ENCODE peak calls at places on chromosomes 3 and 15, in nine cellular contexts. T is OCI-LY7, H is WTC11, M is endothelial cell, P is endodermal cell, V is thyroid gland, Z is psoas muscle, E is choroid plexus epithelial cell, W is dorsolateral prefrontal cortex. X is an unnamed sample.

GRCh38 chr3:73235768-73236167 is 174.3 kb downstream of the EBLN2 start:
- DNase-seq in T (no peak), H (no peak), M (no peak), P (no peak), V (no peak), Z (no peak), E (no peak), W (no peak), X (no peak)

GRCh38 chr3:36058404-36059035 is 321.8 kb upstream of the STAC start:
- DNase-seq in T (no peak), H (no peak), M (no peak), P (no peak), V (no peak), Z (no peak), E (no peak), W (no peak), X (no peak)

GRCh38 chr3:42730294-42730693 is 27.7 kb upstream of the HHATL start:
- DNase-seq in T (no peak), H (no peak), M (no peak), P (no peak), V (no peak), Z (peak), E (no peak), W (no peak), X (no peak)

GRCh38 chr3:150803440-150803985 is 40.5 kb upstream of the SIAH2 start:
- DNase-seq in T (no peak), H (no peak), M (no peak), P (peak), V (no peak), Z (no peak), E (no peak), W (no peak), X (no peak)

GRCh38 chr3:158737410-158737809 is 5.2 kb upstream of the RARRES1 start:
- DNase-seq in T (no peak), H (no peak), M (no peak), P (no peak), V (no peak), Z (no peak), E (no peak), W (no peak), X (no peak)

GRCh38 chr3:106765342-106765741 is 611.9 kb upstream of the CCDC54 start:
- DNase-seq in T (no peak), H (no peak), M (no peak), P (no peak), V (no peak), Z (no peak), E (peak), W (no peak), X (no peak)

GRCh38 chr3:172328282-172328681 is 120.0 kb downstream of the GHSR start:
- DNase-seq in T (no peak), H (no peak), M (no peak), P (no peak), V (no peak), Z (no peak), E (no peak), W (no peak), X (no peak)

GRCh38 chr3:18134386-18135082 is 290.6 kb downstream of the SATB1 start:
- DNase-seq in T (no peak), H (no peak), M (no peak), P (no peak), V (no peak), Z (no peak), E (peak), W (no peak), X (no peak)

GRCh38 chr3:32733631-32734229 is 48.7 kb downstream of the CNOT10 start:
- DNase-seq in T (peak), H (no peak), M (no peak), P (no peak), V (no peak), Z (no peak), E (peak), W (no peak), X (peak)

GRCh38 chr3:126959921-126960603 is 22.9 kb upstream of the PLXNA1 start:
- DNase-seq in T (no peak), H (no peak), M (peak), P (peak), V (no peak), Z (peak), E (peak), W (no peak), X (no peak)

GRCh38 chr3:129552287-129553050 is 9.5 kb downstream of the H1-8 start:
- DNase-seq in T (no peak), H (no peak), M (no peak), P (peak), V (no peak), Z (peak), E (no peak), W (no peak), X (no peak)

GRCh38 chr3:184058029-184058428 is 5.2 kb downstream of the HTR3C start:
- DNase-seq in T (no peak), H (no peak), M (no peak), P (no peak), V (no peak), Z (no peak), E (no peak), W (no peak), X (no peak)

GRCh38 chr15:94972314-94972713 is 741.0 kb downstream of the MCTP2 start:
- DNase-seq in T (no peak), H (no peak), M (no peak), P (peak), V (no peak), Z (no peak), E (peak), W (no peak), X (no peak)

GRCh38 chr3:42214064-42214463 is 51.9 kb downstream of the CCK start:
- DNase-seq in T (no peak), H (no peak), M (no peak), P (peak), V (peak), Z (no peak), E (no peak), W (no peak), X (peak)

GRCh38 chr3:71111784-71112440 is 471.6 kb downstream of the FOXP1 start:
- DNase-seq in T (no peak), H (no peak), M (no peak), P (no peak), V (no peak), Z (no peak), E (peak), W (no peak), X (no peak)

GRCh38 chr3:8681349-8681748 is 36.8 kb upstream of the SSUH2 start:
- DNase-seq in T (no peak), H (no peak), M (no peak), P (no peak), V (no peak), Z (no peak), E (no peak), W (no peak), X (no peak)

GRCh38 chr3:187919018-187919417 is 173.8 kb upstream of the BCL6 start:
- DNase-seq in T (peak), H (no peak), M (no peak), P (no peak), V (no peak), Z (no peak), E (peak), W (no peak), X (peak)

GRCh38 chr3:77303943-77304778 is 264.3 kb downstream of the ROBO2 start:
- DNase-seq in T (no peak), H (no peak), M (no peak), P (no peak), V (no peak), Z (no peak), E (no peak), W (no peak), X (no peak)

GRCh38 chr3:37770938-37771918 is 90.5 kb upstream of the CTDSPL start:
- DNase-seq in T (no peak), H (no peak), M (no peak), P (no peak), V (peak), Z (no peak), E (peak), W (no peak), X (no peak)

GRCh38 chr3:124281453-124282316 is 289.8 kb upstream of the ROPN1 start:
- DNase-seq in T (peak), H (peak), M (no peak), P (peak), V (peak), Z (no peak), E (peak), W (no peak), X (peak)

GRCh38 chr3:184168363-184169120 is 6.1 kb upstream of the AP2M1 start:
- DNase-seq in T (no peak), H (no peak), M (no peak), P (peak), V (no peak), Z (no peak), E (peak), W (no peak), X (no peak)

GRCh38 chr3:187952849-187953248 is 201.1 kb upstream of the LPP start:
- DNase-seq in T (no peak), H (no peak), M (no peak), P (peak), V (no peak), Z (no peak), E (no peak), W (no peak), X (no peak)

GRCh38 chr3:23294770-23295387 is 91.8 kb downstream of the UBE2E2 start:
- DNase-seq in T (peak), H (no peak), M (no peak), P (no peak), V (no peak), Z (no peak), E (no peak), W (no peak), X (peak)

DNA sequence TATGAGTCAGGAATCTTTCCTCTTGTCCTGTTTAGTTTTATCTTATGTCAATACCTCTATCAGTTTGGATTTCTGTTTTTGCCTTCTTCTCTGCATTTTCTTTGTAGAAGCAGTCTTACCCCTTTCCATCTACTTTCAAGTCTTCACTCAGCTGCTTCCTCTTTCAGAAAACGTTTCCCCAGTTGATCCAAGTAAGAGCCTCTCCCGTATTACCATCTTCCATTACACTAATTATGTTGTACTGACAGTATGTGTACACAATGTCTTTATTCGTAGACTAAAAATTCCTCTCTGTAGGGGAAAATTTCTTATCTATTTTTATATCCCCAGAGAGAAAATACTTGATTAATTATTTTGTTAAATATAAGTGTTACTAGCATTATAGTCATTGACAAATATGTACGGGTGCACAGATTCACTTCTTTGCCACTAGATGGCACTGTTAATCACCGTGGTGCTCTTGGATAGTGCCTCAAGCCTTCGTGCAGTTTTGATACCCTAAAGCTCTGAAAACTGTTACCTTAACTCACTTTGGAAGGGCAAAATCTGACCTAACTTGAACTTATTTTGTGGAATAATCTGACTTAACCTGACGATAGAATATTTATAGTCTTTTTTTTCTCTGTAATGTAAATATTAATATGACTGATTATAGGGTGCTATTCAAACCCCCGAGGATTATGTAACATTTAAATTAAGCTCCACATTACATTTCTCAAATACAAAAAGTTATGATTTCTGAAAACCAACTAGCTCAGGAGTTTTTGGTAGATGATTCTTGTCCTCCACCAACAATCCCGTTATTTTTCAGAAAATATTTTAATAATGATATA is 74.2 kb upstream of the POU1F1 start:
- DNase-seq in T (peak), H (no peak), M (peak), P (no peak), V (peak), Z (no peak), E (peak), W (peak), X (peak)
- TF ChIP-seq CTCF in T (peak), H (peak), M (peak), P (peak), V (peak), Z (peak), E (peak), W (peak), X (peak)

DNA sequence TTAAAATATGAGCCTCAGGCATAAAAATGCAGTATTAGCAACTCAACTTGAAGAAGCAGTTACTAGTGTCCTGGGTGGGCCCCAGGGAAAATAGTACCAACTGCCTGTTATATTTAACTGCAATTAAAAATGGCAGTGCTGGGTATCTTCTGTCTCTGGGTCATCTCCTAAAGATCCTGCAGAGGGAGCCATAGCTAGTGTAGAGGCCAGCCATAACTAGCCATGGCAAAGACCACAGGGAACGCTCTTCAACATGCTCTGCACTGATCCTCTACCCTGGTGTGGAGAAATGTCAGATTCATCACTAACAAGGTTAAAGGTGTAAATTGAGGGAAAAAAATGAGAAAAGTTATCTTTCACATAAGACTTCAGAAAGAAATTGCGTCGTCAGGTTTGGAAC is 181.3 kb downstream of the SNRPN start:
- DNase-seq in T (peak), H (no peak), M (peak), P (peak), V (peak), Z (no peak), E (peak), W (no peak), X (no peak)
- TF ChIP-seq CTCF in T (peak), H (peak), M (peak), P (peak), V (peak), Z (peak), E (peak), W (no peak), X (no peak)

GRCh38 chr15:50206020-50206419 is 24.0 kb downstream of the SLC27A2 start:
- DNase-seq in T (no peak), H (no peak), M (no peak), P (no peak), V (no peak), Z (no peak), E (no peak), W (no peak), X (no peak)

GRCh38 chr15:50209804-50210203 is 27.8 kb downstream of the SLC27A2 start:
- DNase-seq in T (no peak), H (no peak), M (no peak), P (no peak), V (no peak), Z (no peak), E (no peak), W (no peak), X (no peak)

GRCh38 chr15:50210462-50211264 is 28.7 kb downstream of the SLC27A2 start:
- DNase-seq in T (no peak), H (no peak), M (no peak), P (peak), V (peak), Z (no peak), E (no peak), W (no peak), X (no peak)
- TF ChIP-seq CTCF in T (no peak), H (no peak), M (no peak), P (no peak), V (no peak), Z (no peak), E (no peak), W (no peak), X (no peak)

GRCh38 chr3:52962160-52962559 is 64.8 kb upstream of the STIMATE start:
- DNase-seq in T (no peak), H (no peak), M (no peak), P (no peak), V (no peak), Z (no peak), E (no peak), W (no peak), X (no peak)

GRCh38 chr3:52959773-52960172 is 62.4 kb upstream of the STIMATE start:
- DNase-seq in T (no peak), H (no peak), M (no peak), P (no peak), V (no peak), Z (no peak), E (no peak), W (no peak), X (no peak)
- TF ChIP-seq CTCF in T (peak), H (no peak), M (no peak), P (peak), V (no peak), Z (no peak), E (no peak), W (no peak), X (no peak)

GRCh38 chr15:57376695-57377477 is 581 bp downstream of the CGNL1 start:
- DNase-seq in T (no peak), H (peak), M (peak), P (peak), V (peak), Z (peak), E (peak), W (no peak), X (peak)

GRCh38 chr15:57373251-57373881 is 2.9 kb upstream of the CGNL1 start:
- DNase-seq in T (no peak), H (no peak), M (no peak), P (no peak), V (no peak), Z (no peak), E (no peak), W (no peak), X (no peak)

GRCh38 chr15:57377478-57377847 is 1.2 kb downstream of the CGNL1 start:
- DNase-seq in T (no peak), H (no peak), M (no peak), P (no peak), V (no peak), Z (no peak), E (no peak), W (no peak), X (no peak)

GRCh38 chr15:57373882-57374276 is 2.4 kb upstream of the CGNL1 start:
- DNase-seq in T (no peak), H (no peak), M (no peak), P (no peak), V (no peak), Z (no peak), E (no peak), W (no peak), X (no peak)

GRCh38 chr15:57375827-57376694 is at the start of gene CGNL1:
- DNase-seq in T (no peak), H (peak), M (peak), P (peak), V (peak), Z (peak), E (no peak), W (no peak), X (peak)
- TF ChIP-seq CTCF in T (no peak), H (no peak), M (no peak), P (no peak), V (no peak), Z (no peak), E (no peak), W (no peak), X (no peak)

GRCh38 chr3:50298836-50299637 is at the start of the genes HYAL3 and NAA80:
- DNase-seq in T (peak), H (peak), M (peak), P (peak), V (peak), Z (peak), E (peak), W (peak), X (peak)
- TF ChIP-seq CTCF in T (peak), H (no peak), M (no peak), P (peak), V (peak), Z (peak), E (peak), W (no peak), X (no peak)

GRCh38 chr3:194856296-194856695 is 170.6 kb downstream of the FAM43A start:
- DNase-seq in T (no peak), H (no peak), M (no peak), P (no peak), V (no peak), Z (peak), E (no peak), W (no peak), X (no peak)
- TF ChIP-seq CTCF in T (no peak), H (no peak), M (no peak), P (no peak), V (no peak), Z (no peak), E (no peak), W (no peak), X (no peak)

DNA sequence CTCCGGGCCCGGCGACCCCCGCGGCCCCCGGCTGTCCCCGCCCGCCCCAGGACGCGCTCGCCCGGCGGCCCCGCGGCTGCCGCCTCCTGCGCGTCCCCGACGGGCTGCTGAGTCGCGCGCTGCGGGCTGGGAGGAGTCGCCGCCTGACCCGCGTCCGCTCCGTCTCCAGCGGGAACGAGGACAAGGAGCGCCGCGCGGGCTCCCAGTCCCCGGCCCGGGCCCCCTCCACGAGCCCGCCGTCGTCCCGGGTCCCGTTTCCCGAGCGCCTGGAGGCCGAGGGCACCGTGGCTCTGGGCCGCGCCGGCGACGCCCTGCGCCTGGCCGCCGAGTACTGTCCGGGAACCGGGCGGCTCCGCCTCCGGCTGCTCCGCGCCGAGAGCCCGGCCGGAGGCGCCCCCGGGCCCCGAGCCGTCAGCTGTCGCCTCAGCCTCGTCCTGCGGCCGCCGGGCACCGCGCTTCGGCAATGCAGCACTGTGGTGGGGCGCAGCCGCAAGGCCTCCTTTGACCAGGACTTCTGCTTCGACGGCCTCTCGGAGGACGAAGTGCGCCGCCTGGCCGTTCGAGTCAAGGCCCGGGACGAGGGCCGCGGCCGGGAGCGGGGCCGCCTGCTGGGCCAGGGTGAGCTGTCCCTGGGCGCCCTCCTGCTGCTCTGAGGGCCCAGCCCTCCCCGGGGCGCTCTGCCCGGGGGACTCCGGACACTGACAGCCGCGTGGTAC is 1.5 kb downstream of the C2CD4A start:
- DNase-seq in T (no peak), H (peak), M (peak), P (peak), V (peak), Z (peak), E (no peak), W (no peak), X (peak)
- TF ChIP-seq CTCF in T (no peak), H (no peak), M (no peak), P (peak), V (no peak), Z (peak), E (peak), W (no peak), X (no peak)

GRCh38 chr3:59142581-59142980 is 92.8 kb upstream of the CFAP20DC start:
- DNase-seq in T (no peak), H (no peak), M (no peak), P (no peak), V (no peak), Z (no peak), E (no peak), W (no peak), X (no peak)

GRCh38 chr3:59149166-59149565 is 99.3 kb upstream of the CFAP20DC start:
- DNase-seq in T (no peak), H (no peak), M (no peak), P (no peak), V (no peak), Z (no peak), E (no peak), W (no peak), X (no peak)

GRCh38 chr3:59138966-59139365 is 89.1 kb upstream of the CFAP20DC start:
- DNase-seq in T (no peak), H (no peak), M (no peak), P (no peak), V (no peak), Z (no peak), E (no peak), W (no peak), X (no peak)

DNA sequence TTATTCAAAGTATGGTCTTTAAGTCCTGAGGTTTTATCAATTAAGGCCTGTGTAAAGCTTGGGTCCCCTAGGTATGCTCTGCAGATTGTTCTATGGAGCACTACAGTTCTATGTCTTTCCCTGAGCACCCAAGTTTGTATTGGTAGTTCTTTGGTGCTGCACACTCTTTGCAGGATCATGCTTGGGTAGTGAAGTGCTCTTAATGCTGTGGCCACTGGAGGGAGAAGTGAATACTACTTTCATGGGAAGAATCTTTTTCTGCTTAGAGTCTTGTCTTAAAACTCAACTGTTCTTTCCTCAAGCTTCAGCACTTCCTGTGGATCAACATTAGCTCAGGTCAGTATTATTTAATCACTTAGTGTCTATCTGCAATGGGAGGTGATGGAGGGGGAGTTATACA is 93.6 kb upstream of the CFAP20DC start:
- DNase-seq in T (no peak), H (no peak), M (no peak), P (no peak), V (no peak), Z (no peak), E (peak), W (no peak), X (no peak)
- TF ChIP-seq CTCF in T (peak), H (no peak), M (no peak), P (peak), V (no peak), Z (no peak), E (peak), W (no peak), X (no peak)

X was measured in GM20000.